ENCODE peak calls at places on chromosomes 5 and 9, in four cellular contexts. M is effector memory CD4-positive, alpha-beta T cell; R is stimulated activated CD8-positive, alpha-beta memory T cell treated with anti-CD3 and anti-CD28 coated beads, Interleukin-4, amount 100 ng/mL, for 1 hour; D is CD4-positive, alpha-beta T cell. K is an unnamed sample.

GRCh38 chr9:78150983-78151356 is 84.9 kb upstream of the CEP78 start:
- DNase-seq in M (no peak), R (no peak), D (no peak), K (no peak)

GRCh38 chr9:123656565-123656964 is 273.4 kb downstream of the DENND1A start:
- DNase-seq in R (no peak), D (no peak), M (no peak), K (no peak)

GRCh38 chr5:78377056-78377717 is 16.8 kb downstream of the SCAMP1 start:
- DNase-seq in R (no peak), D (no peak), M (no peak), K (no peak)

GRCh38 chr9:12680757-12681156 is 12.4 kb upstream of the TYRP1 start:
- DNase-seq in R (no peak), M (no peak), D (no peak), K (no peak)

GRCh38 chr5:174834081-174834480 is 109.7 kb downstream of the MSX2 start:
- DNase-seq in D (no peak), M (no peak), R (no peak), K (no peak)

GRCh38 chr5:107215581-107215980 is 455.2 kb downstream of the EFNA5 start:
- DNase-seq in R (no peak), D (no peak), M (no peak), K (no peak)

GRCh38 chr9:131590907-131591844 is 45.9 kb downstream of the PRRT1B start:
- DNase-seq in R (peak; percentile 57), D (peak; percentile 67), M (peak; percentile 65), K (peak; percentile 56)

GRCh38 chr9:95049761-95050160 is 267.7 kb downstream of the FANCC start:
- DNase-seq in M (no peak), D (no peak), R (no peak), K (no peak)

GRCh38 chr9:99141849-99142248 is 36.9 kb downstream of the TGFBR1 start:
- DNase-seq in R (no peak), M (no peak), D (no peak), K (no peak)

GRCh38 chr9:124439086-124439485 is 11.2 kb upstream of the ADGRD2 start:
- DNase-seq in R (no peak), M (no peak), D (no peak), K (no peak)

GRCh38 chr9:133777871-133778270 is 39.7 kb upstream of the SARDH start:
- DNase-seq in M (no peak), R (no peak), D (no peak), K (no peak)

GRCh38 chr9:86637515-86637914 is 283.3 kb upstream of the TUT7 start:
- DNase-seq in D (no peak), R (no peak), M (no peak), K (no peak)

GRCh38 chr5:50934343-50934742 is 267.9 kb downstream of the PARP8 start:
- DNase-seq in M (no peak), D (no peak), R (no peak), K (no peak)

GRCh38 chr5:110161162-110161561 is 471.4 kb downstream of the MAN2A1 start:
- DNase-seq in R (no peak), M (no peak), D (no peak), K (no peak)

GRCh38 chr9:126630458-126631237 is 16.9 kb downstream of the LMX1B start:
- DNase-seq in R (no peak), M (no peak), D (no peak), K (no peak)

GRCh38 chr5:139410121-139410885 is 6.4 kb upstream of the SPATA24 start:
- DNase-seq in M (no peak), R (no peak), D (no peak), K (no peak)

GRCh38 chr5:139394654-139395566 is at the start of gene PROB1:
- DNase-seq in M (no peak), D (no peak), R (no peak), K (no peak)

GRCh38 chr9:107127608-107128007 is 155.5 kb upstream of the RAD23B start:
- DNase-seq in M (no peak), D (no peak), R (no peak), K (no peak)

GRCh38 chr5:161089569-161089968 is 237.6 kb upstream of the ATP10B start:
- DNase-seq in D (no peak), R (no peak), M (no peak), K (no peak)

GRCh38 chr9:130237763-130238524 is 27.6 kb upstream of the HMCN2 start:
- DNase-seq in M (no peak), R (no peak), D (no peak), K (no peak)

GRCh38 chr5:142201471-142201887 is 92.9 kb downstream of the NDFIP1 start:
- DNase-seq in D (no peak), R (no peak), M (no peak), K (no peak)

GRCh38 chr9:129881547-129882324 is 46.5 kb downstream of the USP20 start:
- DNase-seq in D (no peak), M (no peak), R (no peak), K (no peak)

GRCh38 chr9:106717686-106718085 is 145.3 kb upstream of the ZNF462 start:
- DNase-seq in D (no peak), R (no peak), M (no peak), K (no peak)

GRCh38 chr5:125526940-125527339 is 780.5 kb upstream of the ZNF608 start:
- DNase-seq in M (no peak), R (no peak), D (no peak), K (no peak)

GRCh38 chr9:91727316-91727861 is 222.6 kb downstream of the ROR2 start:
- DNase-seq in D (no peak), R (no peak), M (no peak), K (no peak)

GRCh38 chr9:130634191-130634768 is 30.1 kb upstream of the PRDM12 start:
- DNase-seq in R (no peak), D (no peak), M (no peak), K (no peak)

GRCh38 chr5:100683881-100684280 is 148.7 kb downstream of the FAM174A start:
- DNase-seq in R (no peak), M (no peak), D (no peak), K (no peak)

GRCh38 chr9:72952394-72952720 is 496 bp downstream of the ALDH1A1 start:
- DNase-seq in R (no peak), M (no peak), D (no peak), K (no peak)

GRCh38 chr5:167653645-167654106 is 637.8 kb upstream of the WWC1 start:
- DNase-seq in D (no peak), R (no peak), M (no peak), K (no peak)

GRCh38 chr5:106174903-106175302 is 1495.8 kb downstream of the EFNA5 start:
- DNase-seq in M (no peak), R (no peak), D (no peak), K (no peak)

GRCh38 chr5:65126192-65126591 is 355.5 kb downstream of the ADAMTS6 start:
- DNase-seq in D (no peak), M (no peak), R (no peak), K (no peak)